ENCODE peak calls at places on chromosomes 4 and X, in five cellular contexts. D is D341Med, S is ACHN, U is NCI-H2081, F is adipocyte. P is an unnamed sample.

GRCh38 chr4:179145746-179146530 is 1703.7 kb upstream of the AGA start:
- DNase-seq in D (no peak), S (peak), U (no peak), F (peak), P (peak)

GRCh38 chr4:155288999-155289398 is 80.6 kb downstream of the NPY2R start:
- DNase-seq in D (no peak), S (no peak), U (no peak), F (no peak), P (no peak)

GRCh38 chr4:117783716-117784115 is 250.6 kb upstream of the NDST3 start:
- DNase-seq in D (no peak), S (peak), U (no peak), F (peak), P (peak)

GRCh38 chr4:89245459-89245858 is 62.1 kb downstream of the GPRIN3 start:
- DNase-seq in D (peak), S (no peak), U (peak), F (no peak), P (no peak)

GRCh38 chrX:23694606-23695005 is 27.3 kb downstream of the PRDX4 start:
- DNase-seq in D (peak), S (peak), U (peak), F (peak), P (peak)

GRCh38 chrX:48996969-48997368 is 5.1 kb downstream of the GRIPAP1 start:
- DNase-seq in D (no peak), S (no peak), U (no peak), F (no peak), P (no peak)

GRCh38 chrX:99795495-99795894 is 614.6 kb downstream of the PCDH19 start:
- DNase-seq in D (no peak), S (no peak), U (peak), F (no peak), P (no peak)

GRCh38 chr4:16682996-16683395 is 215.4 kb downstream of the LDB2 start:
- DNase-seq in D (no peak), S (no peak), U (no peak), F (no peak), P (no peak)

GRCh38 chr4:6813725-6814124 is 31.2 kb downstream of the KIAA0232 start:
- DNase-seq in D (no peak), S (no peak), U (no peak), F (no peak), P (no peak)

GRCh38 chrX:11530621-11531020 is 135.1 kb downstream of the ARHGAP6 start:
- DNase-seq in D (no peak), S (no peak), U (no peak), F (peak), P (no peak)

GRCh38 chr4:155190099-155190498 is 18.3 kb upstream of the NPY2R start:
- DNase-seq in D (no peak), S (no peak), U (no peak), F (no peak), P (no peak)

GRCh38 chrX:19616959-19617358 is 101.7 kb upstream of the MAP3K15 start:
- DNase-seq in D (no peak), S (no peak), U (no peak), F (peak), P (no peak)

GRCh38 chr4:92106816-92107215 is 196.9 kb upstream of the GRID2 start:
- DNase-seq in D (no peak), S (no peak), U (no peak), F (no peak), P (no peak)

GRCh38 chrX:119194631-119195030 is 41.5 kb upstream of the PGRMC1 start:
- DNase-seq in D (no peak), S (peak), U (no peak), F (peak), P (no peak)

GRCh38 chrX:41035582-41035981 is 49.7 kb upstream of the USP9X start:
- DNase-seq in D (no peak), S (no peak), U (no peak), F (no peak), P (no peak)

GRCh38 chrX:13346646-13347045 is 26.8 kb upstream of the ATXN3L start:
- DNase-seq in D (no peak), S (no peak), U (peak), F (no peak), P (no peak)

GRCh38 chrX:48492293-48492910 is 16.4 kb upstream of the PORCN start:
- DNase-seq in D (no peak), S (peak), U (no peak), F (no peak), P (no peak)

GRCh38 chrX:11374570-11374969 is 81.4 kb downstream of the AMELX start:
- DNase-seq in D (no peak), S (no peak), U (no peak), F (no peak), P (no peak)

GRCh38 chr4:68283714-68284113 is 38.2 kb upstream of the TMPRSS11B start:
- DNase-seq in D (no peak), S (no peak), U (no peak), F (no peak), P (no peak)

GRCh38 chrX:23292979-23293651 is 41.5 kb upstream of the PTCHD1 start:
- DNase-seq in D (peak), S (peak), U (no peak), F (no peak), P (peak)

GRCh38 chr4:36026348-36026747 is 218.0 kb downstream of the ARAP2 start:
- DNase-seq in D (no peak), S (no peak), U (peak), F (no peak), P (no peak)

GRCh38 chr4:76308548-76308947 is 2.0 kb downstream of the STBD1 start:
- DNase-seq in D (no peak), S (no peak), U (no peak), F (no peak), P (no peak)

GRCh38 chr4:145735330-145735638 is 55.3 kb downstream of the C4orf51 start:
- DNase-seq in D (no peak), S (peak), U (no peak), F (peak), P (peak)

GRCh38 chr4:57083107-57083506 is 27.1 kb downstream of the IGFBP7 start:
- DNase-seq in D (no peak), S (no peak), U (no peak), F (peak), P (no peak)

GRCh38 chr4:186840222-186840701 is 116.6 kb upstream of the FAT1 start:
- DNase-seq in D (no peak), S (peak), U (no peak), F (no peak), P (no peak)